ENCODE peak calls at places on chromosome 11, in four cellular contexts. O, L, H and U are unnamed samples.

GRCh38 chr11:69211540-69212120 is 55.9 kb downstream of the SMIM38 start:
- DNase-seq in O (no peak), L (no peak), H (no peak), U (no peak)

GRCh38 chr11:92511522-92512203 is 287.0 kb downstream of the FAT3 start:
- DNase-seq in O (no peak), L (no peak), H (no peak), U (no peak)

GRCh38 chr11:57427692-57428082 is 766 bp upstream of the SLC43A3 start:
- DNase-seq in O (no peak), L (no peak), H (no peak), U (no peak)

GRCh38 chr11:76590631-76590950 is 80.0 kb downstream of the LRRC32 start:
- DNase-seq in O (no peak), L (no peak), H (no peak), U (no peak)

GRCh38 chr11:69371731-69372588 is 78.0 kb downstream of the MYEOV start:
- DNase-seq in O (no peak), L (peak), H (no peak), U (no peak)

GRCh38 chr11:34537636-34538035 is 24.0 kb upstream of the ELF5 start:
- DNase-seq in O (peak), L (no peak), H (no peak), U (no peak)

GRCh38 chr11:84496122-84496521 is 1131.0 kb downstream of the DLG2 start:
- DNase-seq in O (no peak), L (no peak), H (no peak), U (no peak)

GRCh38 chr11:98107736-98108135 is 913.0 kb upstream of the CNTN5 start:
- DNase-seq in O (peak), L (no peak), H (no peak), U (peak)

GRCh38 chr11:75105462-75105925 is 8.8 kb upstream of the OR2AT4 start:
- DNase-seq in O (peak), L (no peak), H (no peak), U (peak)